ENCODE peak calls at places on chromosomes 16 and 17, in five cellular contexts. P is amniotic epithelial cell, E is left lung, H is caudate nucleus, D is HuH-7.5. O is an unnamed sample.

GRCh38 chr16:86396318-86396882 is 113.9 kb upstream of the FOXF1 start:
- DNase-seq in E (peak; percentile 51), H (no peak), P (peak; percentile 91), D (no peak), O (no peak)

GRCh38 chr17:5587431-5588032 is 3.2 kb upstream of the NLRP1 start:
- DNase-seq in H (peak; percentile 9), P (peak; percentile 56), E (no peak), D (peak; percentile 41), O (no peak)

GRCh38 chr17:13671771-13672170 is 70.0 kb upstream of the HS3ST3A1 start:
- DNase-seq in H (no peak), P (peak; percentile 8), E (no peak), D (no peak), O (no peak)

GRCh38 chr17:67139289-67139688 is 94.9 kb downstream of the CACNG1 start:
- DNase-seq in E (no peak), D (no peak), P (peak; percentile 62), H (no peak), O (no peak)

GRCh38 chr16:25297151-25297787 is 39.6 kb upstream of the ZKSCAN2 start:
- DNase-seq in P (no peak), E (no peak), D (no peak), H (no peak), O (no peak)

GRCh38 chr17:4499431-4500187 is 928 bp downstream of the SPNS2 start:
- DNase-seq in D (peak; percentile 29), E (no peak), P (no peak), H (peak; percentile 50), O (no peak)

GRCh38 chr16:29806641-29807425 is 504 bp downstream of the MAZ start:
- DNase-seq in D (peak; percentile 82), E (no peak), P (peak; percentile 27), H (peak; percentile 18), O (no peak)

GRCh38 chr16:74761665-74762064 is 13.0 kb downstream of the FA2H start:
- DNase-seq in H (no peak), E (no peak), P (no peak), D (no peak), O (no peak)

GRCh38 chr17:751269-752001 is 629 bp downstream of the GEMIN4 start:
- DNase-seq in P (peak; percentile 39), E (no peak), H (no peak), D (peak; percentile 22), O (no peak)

GRCh38 chr16:1677339-1677738 is 740 bp upstream of the JPT2 start:
- DNase-seq in E (no peak), D (no peak), P (no peak), H (no peak), O (no peak)

GRCh38 chr16:54432481-54433229 is 146.1 kb upstream of the IRX3 start:
- DNase-seq in E (no peak), H (no peak), P (no peak), D (no peak), O (no peak)

GRCh38 chr16:52070341-52071057 is 476.4 kb downstream of the TOX3 start:
- DNase-seq in D (no peak), E (no peak), H (no peak), P (no peak), O (no peak)

GRCh38 chr16:56120447-56121155 is 70.7 kb upstream of the GNAO1 start:
- DNase-seq in D (no peak), P (no peak), H (no peak), E (no peak), O (no peak)

GRCh38 chr17:60941028-60941427 is 263.4 kb downstream of the BCAS3 start:
- DNase-seq in H (no peak), E (peak; percentile 62), D (no peak), P (peak; percentile 96), O (no peak)

GRCh38 chr17:16934836-16935235 is 37.1 kb downstream of the TNFRSF13B start:
- DNase-seq in P (no peak), D (no peak), E (peak; percentile 10), H (no peak), O (no peak)

GRCh38 chr17:31286587-31286986 is 10.5 kb downstream of the OMG start:
- DNase-seq in E (no peak), H (no peak), D (no peak), P (no peak), O (no peak)

GRCh38 chr17:33989357-33990148 is 265.5 kb upstream of the CCL2 start:
- DNase-seq in P (no peak), E (no peak), D (no peak), H (no peak), O (no peak)

GRCh38 chr17:45790296-45790922 is 6.3 kb downstream of the CRHR1 start:
- DNase-seq in H (no peak), D (no peak), E (no peak), P (no peak), O (no peak)

GRCh38 chr16:9885876-9886275 is 296.4 kb downstream of the GRIN2A start:
- DNase-seq in D (no peak), H (no peak), E (no peak), P (no peak), O (no peak)

GRCh38 chr16:88920618-88921602 is 54.5 kb upstream of the PABPN1L start:
- DNase-seq in D (no peak), E (peak; percentile 68), P (peak; percentile 7), H (no peak), O (no peak)